ENCODE peak calls at places on chromosomes 7 and 10, in five cellular contexts. Y is SJSA1; B is HCT116; O is CD4-positive, alpha-beta memory T cell; F is keratinocyte. H is an unnamed sample.

GRCh38 chr10:61786728-61787127 is 114.8 kb upstream of the ARID5B start:
- DNase-seq in F (no peak), Y (peak; percentile 52), O (no peak), B (peak; percentile 12), H (no peak)

GRCh38 chr7:4172883-4173282 is 509.2 kb upstream of the FOXK1 start:
- DNase-seq in O (no peak), Y (no peak), F (no peak), B (no peak), H (no peak)

GRCh38 chr10:77959384-77959783 is 32.8 kb upstream of the DLG5 start:
- DNase-seq in Y (no peak), B (no peak), F (no peak), O (no peak), H (no peak)

GRCh38 chr7:43516581-43517342 is 66.1 kb upstream of the STK17A start:
- DNase-seq in O (no peak), F (peak; percentile 83), Y (no peak), B (no peak), H (no peak)

GRCh38 chr10:21521910-21522533 is 3.5 kb downstream of the SKIDA1 start:
- DNase-seq in O (no peak), F (no peak), Y (no peak), B (no peak), H (no peak)

GRCh38 chr10:68601490-68602265 is 41.5 kb downstream of the TET1 start:
- DNase-seq in F (no peak), O (no peak), Y (no peak), B (no peak), H (no peak)

GRCh38 chr7:112572669-112573301 is 92.0 kb downstream of the LSMEM1 start:
- DNase-seq in Y (no peak), F (no peak), O (no peak), B (no peak), H (no peak)

GRCh38 chr10:99612167-99612831 is 7.9 kb downstream of the SLC25A28 start:
- DNase-seq in O (peak; percentile 61), Y (no peak), F (peak; percentile 46), B (peak; percentile 59), H (peak; percentile 44)

GRCh38 chr10:97782455-97783228 is 10.8 kb upstream of the SFRP5 start:
- DNase-seq in O (no peak), Y (no peak), B (no peak), F (peak; percentile 33), H (no peak)

GRCh38 chr10:102300289-102300843 is 55.0 kb downstream of the GBF1 start:
- DNase-seq in O (no peak), Y (peak; percentile 51), B (no peak), F (no peak), H (no peak)

GRCh38 chr10:75211007-75211735 is 575 bp downstream of the VDAC2 start:
- DNase-seq in B (no peak), Y (no peak), O (peak; percentile 55), F (no peak), H (peak; percentile 31)

GRCh38 chr7:155470686-155471638 is 13.0 kb downstream of the EN2 start:
- DNase-seq in B (no peak), O (no peak), F (no peak), Y (no peak), H (no peak)

GRCh38 chr7:28921822-28922221 is 36.3 kb downstream of the TRIL start:
- DNase-seq in O (no peak), F (peak; percentile 26), B (peak; percentile 67), Y (no peak), H (peak; percentile 69)

GRCh38 chr7:89607797-89608196 is 546.5 kb upstream of the STEAP1 start:
- DNase-seq in O (peak; percentile 37), B (no peak), Y (no peak), F (no peak), H (peak; percentile 24)

GRCh38 chr10:126634915-126635314 is 35.6 kb downstream of the C10orf90 start:
- DNase-seq in F (no peak), Y (no peak), B (no peak), O (no peak), H (no peak)

GRCh38 chr10:78306358-78306757 is 272.7 kb downstream of the RPS24 start:
- DNase-seq in O (no peak), F (no peak), Y (no peak), B (no peak), H (no peak)

GRCh38 chr10:73641272-73642060 is at the start of gene MYOZ1:
- DNase-seq in F (no peak), B (no peak), Y (no peak), O (no peak), H (peak; percentile 63)

GRCh38 chr7:138625084-138625848 is 75.9 kb downstream of the SVOPL start:
- DNase-seq in Y (no peak), F (no peak), O (no peak), B (no peak), H (no peak)

GRCh38 chr7:91424372-91424771 is 160.1 kb downstream of the FZD1 start:
- DNase-seq in O (no peak), B (no peak), F (no peak), Y (no peak), H (peak; percentile 22)

GRCh38 chr7:11623093-11623678 is 208.8 kb downstream of the THSD7A start:
- DNase-seq in B (no peak), O (no peak), Y (no peak), F (no peak), H (no peak)

GRCh38 chr10:3987142-3987974 is 202.3 kb upstream of the KLF6 start:
- DNase-seq in O (no peak), B (no peak), Y (no peak), F (no peak), H (no peak)

GRCh38 chr7:7668708-7669107 is 28.2 kb downstream of the UMAD1 start:
- DNase-seq in F (no peak), Y (no peak), O (no peak), B (no peak), H (no peak)

GRCh38 chr7:155811895-155812761 is at the start of gene SHH:
- DNase-seq in Y (no peak), B (no peak), O (peak; percentile 22), F (no peak), H (no peak)

GRCh38 chr7:1149351-1149794 is 10.6 kb downstream of the ZFAND2A start:
- DNase-seq in B (no peak), O (no peak), Y (no peak), F (no peak), H (no peak)

GRCh38 chr7:31077484-31078362 is 25.6 kb downstream of the ADCYAP1R1 start:
- DNase-seq in F (no peak), O (no peak), Y (no peak), B (no peak), H (no peak)

GRCh38 chr7:138125119-138125518 is 48.9 kb downstream of the AKR1D1 start:
- DNase-seq in Y (peak; percentile 57), B (no peak), O (no peak), F (no peak), H (no peak)

GRCh38 chr10:8453587-8453986 is 399.1 kb downstream of the GATA3 start:
- DNase-seq in Y (no peak), O (no peak), B (no peak), F (no peak), H (no peak)

GRCh38 chr7:70728873-70729552 is 402.9 kb upstream of the GALNT17 start:
- DNase-seq in Y (no peak), B (no peak), F (no peak), O (no peak), H (peak; percentile 26)
- H3K4me3 ChIP-seq in Y (no peak overlapping the region), B (no peak overlapping the region), F (no peak overlapping the region), O (no peak overlapping the region), H (no peak overlapping the region)

GRCh38 chr7:151238190-151238810 is 6.0 kb downstream of the CHPF2 start:
- DNase-seq in B (no peak), F (no peak), Y (no peak), O (no peak), H (no peak)
- H3K36me3 ChIP-seq in B (peaks cover 18% of the 10 kb centered on the region), F (peaks cover 18% of the 10 kb centered on the region), Y (peaks cover 83% of the 10 kb centered on the region), O (peaks cover 29% of the 10 kb centered on the region), H (peaks cover 79% of the 10 kb centered on the region)

DNA sequence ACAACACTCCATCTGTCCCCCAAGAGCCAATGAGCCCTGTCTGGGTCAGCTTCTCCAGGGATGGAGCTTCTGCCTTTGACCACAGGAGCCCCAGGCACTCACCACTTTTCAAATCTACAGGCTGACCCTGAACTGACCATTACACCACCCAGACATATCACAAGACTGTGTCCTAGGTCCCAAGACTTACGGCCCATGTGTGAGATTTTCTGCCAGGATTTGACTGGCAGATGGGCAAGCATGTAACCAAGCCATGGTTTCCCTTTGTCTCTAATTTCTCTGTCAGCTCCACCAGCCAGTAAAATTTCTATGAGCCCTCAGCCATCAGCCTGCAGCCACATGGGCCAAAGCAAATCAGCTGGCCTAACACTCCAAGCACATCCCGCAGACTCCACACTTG is 92.5 kb downstream of the SH3PXD2A start:
- DNase-seq in B (no peak), F (no peak), Y (no peak), O (no peak), H (no peak)
- H3K4me1 ChIP-seq in B (peaks cover 62% of the 10 kb centered on the region), F (peaks cover 95% of the 10 kb centered on the region), Y (peaks cover 29% of the 10 kb centered on the region), O (peaks cover 91% of the 10 kb centered on the region), H (peaks cover 4% of the 10 kb centered on the region)

DNA sequence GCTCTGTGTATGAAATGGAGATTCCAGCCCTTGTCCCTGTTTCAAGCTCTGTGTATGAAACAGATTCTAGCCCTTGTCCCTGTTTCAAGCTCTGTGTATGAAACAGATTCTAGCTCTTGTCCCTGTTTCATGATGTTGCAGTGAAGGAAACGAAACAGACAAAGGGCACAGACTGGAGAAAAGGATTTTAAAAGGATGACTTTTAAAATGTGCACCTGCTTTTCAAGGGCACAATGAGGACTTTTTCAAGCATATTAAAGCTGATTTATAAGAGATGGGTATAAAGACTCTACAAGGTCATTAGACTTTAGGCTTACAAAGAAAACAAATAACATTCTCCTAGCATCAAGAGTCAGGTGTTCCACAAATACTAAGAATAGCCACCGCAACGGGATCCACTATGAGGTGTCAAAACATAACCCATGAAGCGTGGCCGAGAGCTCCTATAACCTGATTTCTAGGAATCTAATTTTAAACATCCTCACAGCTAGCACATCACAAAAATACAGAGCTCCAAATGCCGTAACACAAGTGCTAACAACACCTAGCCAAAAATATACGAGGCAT is 29.0 kb downstream of the DIP2C start:
- DNase-seq in O (no peak), Y (peak; percentile 8), F (no peak), B (no peak), H (no peak)
- H3K4me3 ChIP-seq in O (no peak overlapping the region), Y (no peak overlapping the region), F (no peak overlapping the region), B (no peak overlapping the region), H (no peak overlapping the region)

GRCh38 chr7:46993396-46993795 is 588.5 kb downstream of the TNS3 start:
- DNase-seq in O (no peak), Y (no peak), F (no peak), B (no peak), H (no peak)
- H3K36me3 ChIP-seq in O (no peaks in the 10 kb centered on the region), Y (no peaks in the 10 kb centered on the region), F (no peaks in the 10 kb centered on the region), B (no peaks in the 10 kb centered on the region), H (no peaks in the 10 kb centered on the region)

H was measured in SJCRH30.